ENCODE peak calls at places on chromosomes 16 and 17, in four cellular contexts. V is thyroid gland, S is cardiac muscle cell, M is AG04450. O is an unnamed sample.

GRCh38 chr17:45341389-45342158 is 24.8 kb upstream of the MAP3K14 start:
- DNase-seq in M (peak), V (peak), S (peak), O (no peak)

GRCh38 chr17:8469964-8470363 is 34.3 kb downstream of the NDEL1 start:
- DNase-seq in V (no peak), S (no peak), M (no peak), O (peak)

GRCh38 chr17:57071991-57072944 is 12.8 kb upstream of the AKAP1 start:
- DNase-seq in V (no peak), S (no peak), M (no peak), O (no peak)

GRCh38 chr16:80436510-80436909 is 104.3 kb upstream of the DYNLRB2 start:
- DNase-seq in M (no peak), S (no peak), V (no peak), O (no peak)

GRCh38 chr16:75385507-75386152 is 47.7 kb downstream of the CFDP1 start:
- DNase-seq in S (peak), M (peak), V (no peak), O (peak)

GRCh38 chr17:66302761-66303626 is 581 bp downstream of the PRKCA start:
- DNase-seq in S (peak), V (peak), M (no peak), O (peak)

GRCh38 chr17:59899099-59899498 is 6.2 kb downstream of the RPS6KB1 start:
- DNase-seq in M (no peak), V (no peak), S (no peak), O (no peak)

GRCh38 chr17:71441098-71441497 is 679.7 kb upstream of the SOX9 start:
- DNase-seq in V (no peak), M (peak), S (no peak), O (no peak)

GRCh38 chr16:57994361-57994760 is 6.1 kb downstream of the ZNF319 start:
- DNase-seq in S (no peak), M (no peak), V (no peak), O (no peak)

GRCh38 chr17:15213381-15214087 is 51.6 kb downstream of the PMP22 start:
- DNase-seq in V (no peak), M (no peak), S (peak), O (no peak)

GRCh38 chr17:66727634-66728570 is 107.0 kb upstream of the CACNG5 start:
- DNase-seq in V (peak), M (no peak), S (peak), O (peak)

GRCh38 chr17:72404872-72405271 is 284.1 kb downstream of the SOX9 start:
- DNase-seq in S (no peak), M (no peak), V (no peak), O (no peak)

GRCh38 chr17:80036715-80037477 is 454 bp downstream of the CCDC40 start:
- DNase-seq in M (no peak), S (peak), V (peak), O (no peak)

GRCh38 chr17:82822281-82822680 is 17.5 kb downstream of the ZNF750 start:
- DNase-seq in S (no peak), V (no peak), M (no peak), O (no peak)

GRCh38 chr17:49071106-49071505 is 61.5 kb upstream of the B4GALNT2 start:
- DNase-seq in V (no peak), S (no peak), M (no peak), O (no peak)

GRCh38 chr16:10862432-10862831 is 14.6 kb upstream of the CIITA start:
- DNase-seq in V (no peak), M (no peak), S (no peak), O (no peak)

GRCh38 chr16:30068750-30069574 is 3.4 kb downstream of the ALDOA start:
- DNase-seq in V (no peak), S (peak), M (no peak), O (no peak)

GRCh38 chr16:53888222-53888621 is 184.3 kb downstream of the FTO start:
- DNase-seq in V (no peak), S (no peak), M (no peak), O (no peak)

GRCh38 chr16:23694707-23695373 is 16.2 kb downstream of the PLK1 start:
- DNase-seq in S (peak), M (no peak), V (no peak), O (no peak)

GRCh38 chr16:11391576-11391975 is 46.3 kb downstream of the RMI2 start:
- DNase-seq in M (no peak), V (peak), S (no peak), O (peak)

GRCh38 chr16:23432176-23433128 is 20.5 kb downstream of the COG7 start:
- DNase-seq in M (no peak), V (no peak), S (no peak), O (no peak)

GRCh38 chr17:27533874-27534815 is 77.9 kb downstream of the KSR1 start:
- DNase-seq in M (peak), V (no peak), S (no peak), O (no peak)

GRCh38 chr16:49486350-49486749 is 112.7 kb downstream of the C16orf78 start:
- DNase-seq in S (no peak), M (no peak), V (no peak), O (no peak)

GRCh38 chr16:70582280-70582978 is 58.8 kb downstream of the SF3B3 start:
- DNase-seq in M (no peak), S (no peak), V (no peak), O (no peak)

GRCh38 chr16:84890427-84890826 is 70.6 kb downstream of the CRISPLD2 start:
- DNase-seq in S (no peak), V (no peak), M (no peak), O (no peak)

GRCh38 chr17:83124871-83125514 is 45.6 kb downstream of the METRNL start:
- DNase-seq in V (no peak), S (no peak), M (no peak), O (no peak)

GRCh38 chr16:11403534-11403795 is 58.2 kb downstream of the RMI2 start:
- DNase-seq in S (no peak), M (no peak), V (no peak), O (no peak)

GRCh38 chr16:19835989-19836421 is 48.6 kb downstream of the GPRC5B start:
- DNase-seq in S (no peak), M (peak), V (no peak), O (no peak)

GRCh38 chr16:11361751-11362742 is 16.8 kb downstream of the RMI2 start:
- DNase-seq in V (no peak), S (no peak), M (no peak), O (peak)

GRCh38 chr17:53420035-53420641 is 402.6 kb upstream of the KIF2B start:
- DNase-seq in S (no peak), V (no peak), M (no peak), O (no peak)

GRCh38 chr16:12340151-12340733 is 363.7 kb downstream of the SNX29 start:
- DNase-seq in M (no peak), S (peak), V (peak), O (peak)

GRCh38 chr17:76370261-76370993 is 14.0 kb upstream of the SPHK1 start:
- DNase-seq in V (peak), S (no peak), M (peak), O (no peak)

GRCh38 chr17:76369804-76370203 is 14.6 kb upstream of the SPHK1 start:
- DNase-seq in M (no peak), S (peak), V (no peak), O (no peak)

GRCh38 chr17:76367647-76368046 is 13.9 kb upstream of the PRPSAP1 start:
- DNase-seq in M (no peak), S (no peak), V (no peak), O (no peak)

GRCh38 chr17:76366247-76366646 is 12.5 kb upstream of the PRPSAP1 start:
- DNase-seq in M (no peak), S (no peak), V (no peak), O (no peak)

GRCh38 chr17:76368545-76368944 is 14.8 kb upstream of the PRPSAP1 start:
- DNase-seq in M (no peak), S (no peak), V (no peak), O (no peak)
- TF ChIP-seq CTCF in M (no peak), S (no peak), V (no peak), O (no peak)

GRCh38 chr17:32771396-32771795 is 105.5 kb downstream of the MYO1D start:
- DNase-seq in V (no peak), M (no peak), S (no peak), O (no peak)

GRCh38 chr17:32763855-32764439 is 113.0 kb downstream of the MYO1D start:
- DNase-seq in V (no peak), M (no peak), S (no peak), O (no peak)

GRCh38 chr17:32774286-32775084 is 102.4 kb downstream of the MYO1D start:
- DNase-seq in S (no peak), V (no peak), M (no peak), O (no peak)

GRCh38 chr17:32772453-32773025 is 104.4 kb downstream of the MYO1D start:
- DNase-seq in M (no peak), S (no peak), V (no peak), O (peak)

DNA sequence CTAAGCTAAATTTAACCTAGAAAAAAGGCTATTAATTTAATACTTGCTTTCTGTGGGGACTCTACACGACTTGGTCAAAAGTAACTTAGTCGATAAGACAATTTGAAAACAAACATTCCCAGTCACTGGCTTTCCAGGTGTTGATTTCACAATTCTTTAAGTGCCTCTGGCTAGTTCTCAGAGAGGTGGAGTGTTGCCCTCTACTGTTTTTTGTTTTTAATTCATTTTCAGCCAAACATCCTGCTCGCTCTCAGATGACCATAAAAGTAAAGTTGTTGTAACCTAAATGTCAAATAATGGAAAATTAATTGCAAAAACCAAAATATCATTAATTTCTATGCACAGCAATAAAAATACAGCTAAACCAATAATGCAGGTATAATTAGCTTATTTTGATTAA is 107.1 kb downstream of the MYO1D start:
- DNase-seq in S (peak), M (no peak), V (no peak), O (no peak)
- TF ChIP-seq CTCF in S (no peak), M (no peak), V (peak), O (peak)

GRCh38 chr17:54967621-54968258 is 714 bp downstream of the COX11 start:
- DNase-seq in V (no peak), S (peak), M (no peak), O (peak)
- TF ChIP-seq CTCF in V (peak), S (peak), M (no peak), O (no peak)

DNA sequence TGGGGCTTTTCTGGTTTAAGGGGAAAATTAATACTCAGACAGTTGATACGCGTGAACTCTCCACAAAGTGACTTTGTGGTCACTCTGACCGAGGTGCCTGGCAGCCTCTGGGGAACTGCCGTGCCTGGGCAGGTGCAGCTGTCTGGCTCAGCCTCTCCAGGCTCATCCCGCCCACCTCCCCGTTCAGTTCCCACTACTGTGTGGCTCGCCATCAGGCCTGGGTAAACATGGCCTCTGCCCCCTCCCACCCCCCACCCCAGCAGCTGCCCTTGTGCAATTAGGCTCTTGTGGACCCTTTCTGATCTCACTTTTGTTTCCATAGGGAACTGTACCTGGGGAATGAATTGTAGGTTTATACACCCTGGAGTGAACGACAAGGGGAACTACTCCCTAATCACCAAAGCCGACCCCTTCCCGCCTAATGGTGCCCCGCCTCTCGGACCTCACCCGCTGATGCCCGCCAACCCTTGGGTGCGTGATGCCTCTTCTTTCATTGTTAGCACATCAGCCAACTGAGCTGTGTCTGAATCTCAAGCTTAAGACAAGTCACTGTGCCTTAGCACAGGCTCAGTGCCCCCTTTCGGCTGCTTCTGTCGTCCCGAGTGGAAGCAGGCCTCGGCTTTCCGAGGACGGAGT is 27.8 kb downstream of the ZC3H18 start:
- DNase-seq in V (no peak), S (no peak), M (no peak), O (no peak)
- TF ChIP-seq CTCF in V (no peak), S (no peak), M (no peak), O (no peak)

GRCh38 chr17:18087610-18088491 is at the start of gene DRG2:
- DNase-seq in V (peak), M (peak), S (peak), O (peak)

GRCh38 chr17:18094409-18094807 is 6.7 kb downstream of the DRG2 start:
- DNase-seq in V (no peak), S (no peak), M (no peak), O (no peak)

GRCh38 chr17:18099516-18099915 is 9.0 kb upstream of the MYO15A start:
- DNase-seq in M (no peak), S (no peak), V (no peak), O (no peak)

GRCh38 chr17:18089613-18090012 is 1.9 kb downstream of the DRG2 start:
- DNase-seq in M (no peak), S (no peak), V (no peak), O (no peak)

DNA sequence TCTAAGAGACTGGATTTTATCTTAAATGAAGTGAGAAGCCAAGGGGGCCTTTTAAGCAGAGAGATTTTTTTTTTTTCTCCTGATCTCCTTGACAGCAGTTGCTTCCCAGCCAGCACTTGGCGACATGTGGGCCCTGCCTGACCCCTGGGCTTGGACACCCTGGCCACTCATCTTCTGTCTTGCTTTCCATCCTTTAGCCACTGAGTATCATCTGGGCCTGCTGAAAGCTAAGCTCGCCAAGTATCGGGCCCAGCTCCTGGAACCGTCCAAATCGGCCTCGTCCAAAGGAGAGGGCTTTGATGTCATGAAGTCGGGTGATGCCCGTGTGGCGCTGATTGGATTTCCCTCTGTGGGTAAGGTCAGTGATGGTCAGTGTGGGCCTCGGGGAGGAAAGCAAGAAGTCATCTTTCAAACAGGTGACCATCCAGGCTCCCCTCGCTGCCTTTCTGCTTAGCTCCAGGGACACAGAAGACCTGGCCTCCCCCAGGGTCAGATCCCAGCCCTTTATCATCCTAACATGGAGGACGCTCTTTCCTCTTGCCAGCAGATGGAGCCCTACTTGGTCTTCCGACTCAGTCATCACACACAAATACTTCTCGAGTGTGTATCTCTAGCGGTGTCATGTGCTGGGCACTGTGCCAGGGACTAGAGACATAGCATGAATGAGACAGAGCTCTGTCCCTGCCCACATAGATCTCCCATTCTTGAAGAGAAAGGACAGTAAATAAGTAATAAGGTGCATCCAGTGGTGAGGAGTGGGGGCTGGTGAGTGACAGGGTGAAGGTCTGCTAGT is 6.1 kb downstream of the DRG2 start:
- DNase-seq in M (peak), V (peak), S (peak), O (no peak)
- TF ChIP-seq CTCF in M (peak), V (no peak), S (peak), O (peak)

GRCh38 chr16:56633535-56633934 is 1.1 kb downstream of the MT1M start:
- DNase-seq in V (no peak), S (no peak), M (no peak), O (no peak)
- TF ChIP-seq CTCF in V (no peak), S (no peak), M (no peak), O (no peak)

DNA sequence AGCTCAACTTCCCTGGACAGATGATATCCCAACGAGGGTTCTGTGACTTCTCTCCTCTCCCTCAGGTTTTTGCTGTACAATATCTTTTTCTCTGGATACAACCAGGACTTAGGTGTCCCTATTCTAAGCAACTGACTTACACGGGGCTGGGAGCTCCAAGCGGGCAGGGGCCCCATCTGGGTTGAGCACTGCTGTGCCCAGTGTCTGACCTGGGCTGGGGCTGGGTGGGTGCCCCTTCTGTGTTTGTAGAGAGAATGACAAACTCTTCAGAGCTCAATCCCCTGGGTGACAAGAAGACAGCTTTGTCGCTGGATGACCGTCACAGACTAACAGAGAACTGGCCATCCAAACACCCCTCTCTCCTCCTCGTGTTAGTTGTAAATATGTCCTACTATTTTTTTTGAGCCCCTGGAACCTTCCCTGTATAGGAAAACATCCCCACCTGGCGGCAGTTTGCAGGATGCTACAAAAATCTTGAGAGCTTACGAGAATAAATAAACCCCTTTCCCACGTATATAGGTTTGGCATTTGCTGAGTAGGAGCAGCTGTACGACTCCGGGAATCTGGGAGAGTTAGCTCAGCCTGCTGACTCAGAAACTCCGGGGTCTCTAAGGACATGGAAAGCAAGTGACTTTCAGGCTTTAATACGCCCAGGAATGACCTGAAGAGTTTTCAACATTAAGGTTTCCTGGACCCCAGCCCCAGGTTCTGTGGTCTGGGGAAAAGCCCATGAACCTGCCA is 23.7 kb upstream of the RCVRN start:
- DNase-seq in S (peak), M (peak), V (no peak), O (no peak)
- TF ChIP-seq CTCF in S (peak), M (peak), V (peak), O (peak)